ENCODE peak calls at places on chromosomes 4 and X, in ten cellular contexts. H, F, O, A, U, L, G, R, S and N are unnamed samples.

GRCh38 chr4:110484767-110485166 is 8.8 kb downstream of the ENPEP start:
- DNase-seq in L (peak; percentile 42), A (peak; percentile 95), S (peak; percentile 73), F (peak; percentile 14), H (peak; percentile 90), R (no peak), U (no peak), O (no peak), G (no peak), N (no peak)

GRCh38 chr4:11543710-11544109 is 115.0 kb upstream of the HS3ST1 start:
- DNase-seq in U (no peak), G (no peak), H (peak; percentile 83), S (peak; percentile 77), R (no peak), L (peak; percentile 83), A (no peak), O (no peak), F (peak; percentile 71), N (no peak)

GRCh38 chr4:39032218-39033085 is at the start of gene TMEM156:
- DNase-seq in O (no peak), S (peak; percentile 53), H (peak; percentile 80), G (no peak), F (peak; percentile 51), R (no peak), U (no peak), A (peak; percentile 50), L (peak; percentile 93), N (peak; percentile 69)

GRCh38 chrX:38313190-38313589 is 14.1 kb downstream of the RPGR start:
- DNase-seq in U (no peak), S (peak; percentile 19), A (peak; percentile 53), F (peak; percentile 11), L (no peak), R (no peak), G (no peak), H (peak; percentile 55), O (no peak), N (no peak)

GRCh38 chrX:7085879-7086278 is 61.6 kb upstream of the STS start:
- DNase-seq in H (no peak), L (no peak), O (no peak), G (no peak), R (no peak), F (no peak), A (no peak), U (no peak), S (no peak), N (no peak)

GRCh38 chr4:77959566-77960338 is 97.1 kb downstream of the MRPL1 start:
- DNase-seq in A (peak; percentile 73), R (no peak), F (peak; percentile 25), G (no peak), H (peak; percentile 57), U (no peak), L (no peak), O (no peak), S (peak; percentile 75), N (peak; percentile 6)

GRCh38 chrX:30489323-30489722 is 88.2 kb downstream of the TASL start:
- DNase-seq in A (peak; percentile 1), R (peak; percentile 43), S (no peak), F (no peak), L (no peak), H (no peak), U (no peak), G (no peak), O (no peak), N (no peak)

GRCh38 chr4:57119054-57119651 is 9.0 kb upstream of the IGFBP7 start:
- DNase-seq in U (peak; percentile 79), O (peak; percentile 83), H (peak; percentile 96), A (peak; percentile 96), L (no peak), F (peak; percentile 83), R (peak; percentile 56), G (peak; percentile 55), S (peak; percentile 84), N (no peak)

GRCh38 chrX:130330706-130331105 is 9.0 kb upstream of the SLC25A14 start:
- DNase-seq in O (no peak), G (peak; percentile 67), H (peak; percentile 40), A (peak; percentile 51), R (peak; percentile 42), U (peak; percentile 50), L (peak; percentile 48), F (peak; percentile 46), S (peak; percentile 47), N (peak; percentile 2)

GRCh38 chr4:5373327-5373726 is 322.0 kb downstream of the STK32B start:
- DNase-seq in R (no peak), S (no peak), U (no peak), H (no peak), L (no peak), O (peak; percentile 12), G (no peak), A (no peak), F (no peak), N (no peak)

GRCh38 chr4:5036239-5036638 is 15.0 kb upstream of the STK32B start:
- DNase-seq in U (no peak), H (peak; percentile 70), S (no peak), R (no peak), F (no peak), A (peak; percentile 79), G (no peak), L (no peak), O (no peak), N (no peak)

GRCh38 chrX:12741416-12741815 is 49.8 kb upstream of the PRPS2 start:
- DNase-seq in G (no peak), S (no peak), H (no peak), U (no peak), A (no peak), R (no peak), O (no peak), L (peak; percentile 81), F (peak; percentile 92), N (no peak)

GRCh38 chr4:110907801-110908313 is 285.0 kb upstream of the PITX2 start:
- DNase-seq in F (no peak), S (no peak), U (no peak), G (no peak), H (no peak), L (no peak), R (no peak), O (no peak), A (no peak), N (no peak)

GRCh38 chrX:112695494-112695893 is 15.8 kb upstream of the LHFPL1 start:
- DNase-seq in U (no peak), L (no peak), S (no peak), F (no peak), A (no peak), O (no peak), G (no peak), H (no peak), R (no peak), N (no peak)

GRCh38 chrX:73028876-73029275 is 26.1 kb downstream of the PABPC1L2B start:
- DNase-seq in A (no peak), G (no peak), L (no peak), S (no peak), R (no peak), O (no peak), U (no peak), F (no peak), H (no peak), N (no peak)
- H3K9me3 ChIP-seq in A (no peaks in the 10 kb centered on the region), G (no peaks in the 10 kb centered on the region), L (no peaks in the 10 kb centered on the region), S (no peaks in the 10 kb centered on the region), R (no peaks in the 10 kb centered on the region), O (no peaks in the 10 kb centered on the region), U (no peaks in the 10 kb centered on the region), F (no peaks in the 10 kb centered on the region), H (peaks cover 9% of the 10 kb centered on the region), N (no peaks in the 10 kb centered on the region)

DNA sequence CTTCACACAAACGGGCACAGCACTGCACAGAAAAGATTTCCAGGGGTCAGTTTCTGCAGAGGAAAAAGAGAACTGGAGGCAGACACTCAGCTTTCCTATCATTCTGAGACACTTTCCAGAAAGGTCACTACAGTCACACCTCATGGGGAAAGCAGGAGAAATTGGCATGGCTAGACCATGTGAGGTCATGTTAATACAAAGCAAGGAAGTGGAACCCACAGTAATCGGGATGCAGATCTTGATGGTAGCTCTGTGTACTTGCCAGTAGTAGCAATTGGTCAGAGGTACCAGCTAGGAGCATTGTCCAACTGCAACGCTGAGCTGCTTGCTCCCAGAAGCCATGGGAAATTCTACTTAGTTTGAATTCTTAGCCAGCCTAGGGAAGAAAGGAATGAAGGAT is 255.3 kb upstream of the PCDH10 start:
- DNase-seq in A (no peak), L (no peak), H (no peak), U (no peak), R (no peak), O (no peak), F (no peak), S (no peak), G (no peak), N (no peak)
- H3K27ac ChIP-seq in A (no peak overlapping the region), L (no peak overlapping the region), H (no peak overlapping the region), U (no peak overlapping the region), R (no peak overlapping the region), O (no peak overlapping the region), F (no peak overlapping the region), S (no peak overlapping the region), G (no peak overlapping the region), N (no peak overlapping the region)

DNA sequence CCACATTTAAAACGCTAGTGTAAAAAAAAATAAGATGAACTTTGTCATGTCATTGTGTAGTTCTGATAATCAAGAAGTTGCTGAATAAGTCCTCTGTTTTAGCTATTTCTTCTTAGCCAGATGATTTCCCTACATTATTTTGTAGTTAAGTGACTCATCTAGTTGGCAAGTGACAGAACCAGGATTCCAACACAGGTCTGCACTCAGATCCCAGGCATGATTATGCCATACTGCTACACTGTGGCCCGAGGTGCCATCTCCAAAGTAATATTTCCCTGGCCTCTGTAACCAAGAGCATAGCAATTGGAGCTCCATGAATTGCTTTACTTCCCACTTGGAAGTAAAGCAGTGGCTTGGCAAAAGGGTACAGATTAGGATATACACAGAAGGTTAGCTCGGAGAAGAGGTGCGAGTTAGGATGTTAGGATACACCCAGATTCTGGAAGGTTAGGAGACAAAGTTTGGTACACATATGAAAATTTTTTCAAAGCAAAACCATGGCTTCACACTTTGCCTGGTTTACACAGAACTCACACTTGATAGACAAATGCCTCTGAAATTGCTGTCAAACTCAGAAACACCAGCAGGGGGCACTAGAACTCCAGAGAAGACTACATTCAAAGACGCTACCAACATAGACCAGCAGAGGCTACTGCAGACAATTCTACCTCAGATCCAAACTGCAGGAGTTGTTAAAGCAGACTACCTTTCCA is 41.4 kb downstream of the SRPX2 start:
- DNase-seq in R (peak; percentile 80), U (peak; percentile 54), L (peak; percentile 64), A (peak; percentile 74), O (no peak), S (peak; percentile 82), G (no peak), F (peak; percentile 65), H (peak; percentile 75), N (peak; percentile 44)
- H3K9me3 ChIP-seq in R (no peaks in the 10 kb centered on the region), U (no peaks in the 10 kb centered on the region), L (no peaks in the 10 kb centered on the region), A (no peaks in the 10 kb centered on the region), O (no peaks in the 10 kb centered on the region), S (no peaks in the 10 kb centered on the region), G (no peaks in the 10 kb centered on the region), F (no peaks in the 10 kb centered on the region), H (no peaks in the 10 kb centered on the region), N (no peaks in the 10 kb centered on the region)

DNA sequence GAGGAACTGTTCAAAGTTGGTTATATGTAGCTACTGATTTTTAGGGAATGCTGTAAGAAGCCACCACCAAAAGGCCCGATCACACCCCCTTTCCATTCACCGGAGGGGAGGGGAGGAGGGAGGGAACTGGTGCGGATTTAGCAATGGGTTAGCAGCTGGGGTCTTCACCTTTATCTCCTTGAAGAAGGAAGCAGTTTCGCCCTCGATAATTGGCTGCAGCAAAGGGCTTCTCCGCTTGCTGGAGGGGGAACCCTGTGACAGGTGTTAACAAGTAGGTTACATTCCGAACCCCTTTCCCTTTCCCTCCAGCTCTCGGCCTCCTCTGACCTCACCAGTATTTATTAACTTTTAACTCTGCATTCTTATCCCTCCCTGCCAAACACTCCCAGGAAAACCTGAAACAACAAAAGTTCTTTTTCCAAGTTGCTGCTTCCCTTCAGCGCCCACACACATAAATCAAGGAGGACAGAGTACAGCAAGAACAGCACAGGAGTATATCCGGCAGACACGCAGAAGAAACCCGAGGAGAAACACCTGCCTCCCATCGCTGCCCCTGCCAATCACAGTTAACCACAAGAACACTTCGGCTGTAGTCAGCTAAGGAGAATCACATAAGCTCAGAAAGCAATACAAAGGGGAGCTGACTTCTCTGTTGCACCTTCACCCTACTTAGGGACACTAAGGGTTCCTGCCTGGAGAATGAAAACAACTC is 39.8 kb upstream of the NAP1L5 start:
- DNase-seq in F (peak; percentile 27), G (no peak), S (no peak), R (no peak), A (no peak), U (no peak), L (no peak), O (no peak), H (peak; percentile 12), N (no peak)
- H3K27ac ChIP-seq in F (no peak overlapping the region), G (peak overlapping the region; percentile 13), S (no peak overlapping the region), R (peak overlapping the region; percentile 13), A (no peak overlapping the region), U (peak overlapping the region; percentile 53), L (no peak overlapping the region), O (peak overlapping the region; percentile 44), H (no peak overlapping the region), N (no peak overlapping the region)